ENCODE peak calls at places on chromosomes 2 and 18, in six cellular contexts. R, C, H, D, M and A are unnamed samples.

GRCh38 chr2:29527947-29528346 is 393.4 kb downstream of the ALK start:
- DNase-seq in R (no peak), C (no peak), H (no peak), D (no peak), M (no peak), A (no peak)

GRCh38 chr2:209610631-209611030 is 161.0 kb upstream of the UNC80 start:
- DNase-seq in R (no peak), C (no peak), H (no peak), D (no peak), M (no peak), A (no peak)

GRCh38 chr2:236967499-236967783 is 118.2 kb upstream of the COPS8 start:
- DNase-seq in R (no peak), C (no peak), H (no peak), D (no peak), M (no peak), A (no peak)

GRCh38 chr2:66578067-66578852 is 143.3 kb downstream of the MEIS1 start:
- DNase-seq in R (no peak), C (peak), H (no peak), D (no peak), M (no peak), A (no peak)

GRCh38 chr2:118539290-118539689 is 308.2 kb downstream of the EN1 start:
- DNase-seq in R (no peak), C (peak), H (no peak), D (no peak), M (peak), A (no peak)

GRCh38 chr2:134466141-134466540 is 212.3 kb downstream of the MGAT5 start:
- DNase-seq in R (peak), C (no peak), H (peak), D (peak), M (peak), A (no peak)

GRCh38 chr2:46923011-46923669 is 7.5 kb upstream of the MCFD2 start:
- DNase-seq in R (no peak), C (no peak), H (no peak), D (no peak), M (peak), A (no peak)

GRCh38 chr2:44071454-44072046 is 75.8 kb upstream of the LRPPRC start:
- DNase-seq in R (no peak), C (no peak), H (no peak), D (no peak), M (no peak), A (no peak)

GRCh38 chr2:219619235-219619634 is 8.2 kb upstream of the SLC4A3 start:
- DNase-seq in R (no peak), C (no peak), H (no peak), D (no peak), M (no peak), A (no peak)

GRCh38 chr18:25818505-25818904 is 271.9 kb downstream of the SS18 start:
- DNase-seq in R (no peak), C (no peak), H (no peak), D (no peak), M (no peak), A (no peak)

GRCh38 chr2:196500686-196501431 is 138.7 kb upstream of the CCDC150 start:
- DNase-seq in R (peak), C (no peak), H (no peak), D (no peak), M (peak), A (no peak)